ENCODE peak calls at places on chromosomes 6 and 20, in six cellular contexts. One of them, this sample, is unnamed.

GRCh38 chr20:36454664-36455427 is 86.5 kb upstream of the MYL9 start:
- DNase-seq in NCI-H774: no peak
- DNase-seq in NCI-H1105 treated with DMSO at 0.1 percent for 48 hours: no peak
- DNase-seq in CD8-positive, alpha-beta T cell: no peak
- DNase-seq in sciatic nerve: no peak
- DNase-seq in cardiac muscle cell: no peak
- DNase-seq in this sample: no peak

GRCh38 chr20:62873280-62873679 is 11.7 kb upstream of the TCFL5 start:
- DNase-seq in NCI-H774: no peak
- DNase-seq in CD8-positive, alpha-beta T cell: no peak
- DNase-seq in NCI-H1105 treated with DMSO at 0.1 percent for 48 hours: no peak
- DNase-seq in sciatic nerve: no peak
- DNase-seq in cardiac muscle cell: no peak
- DNase-seq in this sample: no peak

GRCh38 chr6:10256113-10256690 is 158.7 kb downstream of the TFAP2A start:
- DNase-seq in NCI-H774: no peak
- DNase-seq in NCI-H1105 treated with DMSO at 0.1 percent for 48 hours: no peak
- DNase-seq in CD8-positive, alpha-beta T cell: no peak
- DNase-seq in cardiac muscle cell: no peak
- DNase-seq in sciatic nerve: no peak
- DNase-seq in this sample: no peak

GRCh38 chr6:52143551-52143950 is 42.6 kb upstream of the IL17A start:
- DNase-seq in cardiac muscle cell: no peak
- DNase-seq in CD8-positive, alpha-beta T cell: no peak
- DNase-seq in sciatic nerve: no peak
- DNase-seq in NCI-H1105 treated with DMSO at 0.1 percent for 48 hours: no peak
- DNase-seq in NCI-H774: no peak
- DNase-seq in this sample: no peak

GRCh38 chr20:64166712-64167615 is 2.7 kb downstream of the MYT1 start:
- DNase-seq in cardiac muscle cell: no peak
- DNase-seq in sciatic nerve: no peak
- DNase-seq in CD8-positive, alpha-beta T cell: no peak
- DNase-seq in NCI-H774: no peak
- DNase-seq in NCI-H1105 treated with DMSO at 0.1 percent for 48 hours: no peak
- DNase-seq in this sample: no peak

GRCh38 chr6:112466378-112467151 is 119.4 kb downstream of the RFPL4B start:
- DNase-seq in cardiac muscle cell: peak
- DNase-seq in CD8-positive, alpha-beta T cell: no peak
- DNase-seq in NCI-H1105 treated with DMSO at 0.1 percent for 48 hours: no peak
- DNase-seq in NCI-H774: no peak
- DNase-seq in sciatic nerve: no peak
- DNase-seq in this sample: no peak

GRCh38 chr20:21522479-21523397 is 8.9 kb upstream of the NKX2-2 start:
- DNase-seq in cardiac muscle cell: no peak
- DNase-seq in CD8-positive, alpha-beta T cell: no peak
- DNase-seq in NCI-H774: peak
- DNase-seq in sciatic nerve: no peak
- DNase-seq in NCI-H1105 treated with DMSO at 0.1 percent for 48 hours: peak
- DNase-seq in this sample: no peak

GRCh38 chr20:49880177-49880576 is 35.2 kb downstream of the SPATA2 start:
- DNase-seq in NCI-H774: no peak
- DNase-seq in cardiac muscle cell: peak
- DNase-seq in CD8-positive, alpha-beta T cell: no peak
- DNase-seq in sciatic nerve: no peak
- DNase-seq in NCI-H1105 treated with DMSO at 0.1 percent for 48 hours: no peak
- DNase-seq in this sample: no peak

GRCh38 chr6:14275493-14275851 is 157.9 kb downstream of the CD83 start:
- DNase-seq in CD8-positive, alpha-beta T cell: no peak
- DNase-seq in sciatic nerve: no peak
- DNase-seq in NCI-H774: no peak
- DNase-seq in NCI-H1105 treated with DMSO at 0.1 percent for 48 hours: no peak
- DNase-seq in cardiac muscle cell: peak
- DNase-seq in this sample: no peak

GRCh38 chr6:12528171-12528570 is 188.4 kb upstream of the PHACTR1 start:
- DNase-seq in NCI-H774: no peak
- DNase-seq in sciatic nerve: no peak
- DNase-seq in NCI-H1105 treated with DMSO at 0.1 percent for 48 hours: no peak
- DNase-seq in CD8-positive, alpha-beta T cell: no peak
- DNase-seq in cardiac muscle cell: peak
- DNase-seq in this sample: no peak

GRCh38 chr6:26183581-26184408 is 96.6 kb downstream of the HFE start:
- DNase-seq in sciatic nerve: peak
- DNase-seq in NCI-H774: peak
- DNase-seq in cardiac muscle cell: peak
- DNase-seq in CD8-positive, alpha-beta T cell: no peak
- DNase-seq in NCI-H1105 treated with DMSO at 0.1 percent for 48 hours: peak
- DNase-seq in this sample: peak

GRCh38 chr6:136103763-136104311 is 146.3 kb downstream of the MTFR2 start:
- DNase-seq in NCI-H1105 treated with DMSO at 0.1 percent for 48 hours: no peak
- DNase-seq in NCI-H774: no peak
- DNase-seq in cardiac muscle cell: peak
- DNase-seq in sciatic nerve: no peak
- DNase-seq in CD8-positive, alpha-beta T cell: no peak
- DNase-seq in this sample: peak

GRCh38 chr20:20079102-20079784 is 26.9 kb downstream of the CFAP61 start:
- DNase-seq in cardiac muscle cell: no peak
- DNase-seq in sciatic nerve: no peak
- DNase-seq in NCI-H1105 treated with DMSO at 0.1 percent for 48 hours: peak
- DNase-seq in CD8-positive, alpha-beta T cell: no peak
- DNase-seq in NCI-H774: peak
- DNase-seq in this sample: no peak

GRCh38 chr6:106473807-106474206 is 113.3 kb downstream of the CRYBG1 start:
- DNase-seq in NCI-H1105 treated with DMSO at 0.1 percent for 48 hours: no peak
- DNase-seq in NCI-H774: no peak
- DNase-seq in cardiac muscle cell: peak
- DNase-seq in sciatic nerve: no peak
- DNase-seq in CD8-positive, alpha-beta T cell: no peak
- DNase-seq in this sample: no peak

GRCh38 chr6:79167931-79168694 is 66.4 kb downstream of the HMGN3 start:
- DNase-seq in cardiac muscle cell: peak
- DNase-seq in NCI-H1105 treated with DMSO at 0.1 percent for 48 hours: no peak
- DNase-seq in CD8-positive, alpha-beta T cell: no peak
- DNase-seq in sciatic nerve: no peak
- DNase-seq in NCI-H774: no peak
- DNase-seq in this sample: no peak

GRCh38 chr6:118391086-118391485 is 157.0 kb upstream of the PLN start:
- DNase-seq in sciatic nerve: no peak
- DNase-seq in CD8-positive, alpha-beta T cell: no peak
- DNase-seq in NCI-H1105 treated with DMSO at 0.1 percent for 48 hours: no peak
- DNase-seq in NCI-H774: no peak
- DNase-seq in cardiac muscle cell: no peak
- DNase-seq in this sample: no peak